ENCODE peak calls at places on chromosome 19, in seven cellular contexts. H, Z, G, Q, X, A and L are unnamed samples.

GRCh38 chr19:35021596-35021995 is 8.7 kb upstream of the SCN1B start:
- DNase-seq in Q (no peak), X (no peak), H (no peak), Z (no peak), A (no peak), G (no peak), L (no peak)

GRCh38 chr19:39167461-39168257 is 29.1 kb upstream of the NCCRP1 start:
- DNase-seq in X (no peak), H (no peak), A (no peak), Q (no peak), G (no peak), Z (no peak), L (no peak)

GRCh38 chr19:7940841-7941240 is 2.6 kb downstream of the TIMM44 start:
- DNase-seq in X (no peak), G (no peak), Q (no peak), A (no peak), H (no peak), Z (no peak), L (no peak)

GRCh38 chr19:3084943-3085342 is 9.2 kb upstream of the GNA11 start:
- DNase-seq in G (no peak), H (no peak), A (no peak), Q (no peak), Z (no peak), X (no peak), L (no peak)

GRCh38 chr19:16429066-16429758 is 42.6 kb downstream of the EPS15L1 start:
- DNase-seq in G (no peak), Q (no peak), A (no peak), H (no peak), X (no peak), Z (no peak), L (no peak)

GRCh38 chr19:8832132-8833021 is at the start of the genes MBD3L1 and ZNF558:
- DNase-seq in A (peak; percentile 98), X (peak; percentile 96), H (peak; percentile 96), Q (peak; percentile 95), Z (peak; percentile 90), G (peak; percentile 98), L (peak; percentile 99)

GRCh38 chr19:4624733-4625362 is 14.5 kb upstream of the TNFAIP8L1 start:
- DNase-seq in H (no peak), X (peak; percentile 79), A (no peak), Q (no peak), G (no peak), Z (no peak), L (no peak)

GRCh38 chr19:22622901-22623840 is 11.0 kb upstream of the ZNF492 start:
- DNase-seq in G (no peak), A (no peak), H (no peak), Q (no peak), X (no peak), Z (no peak), L (no peak)

GRCh38 chr19:13089857-13090507 is 12.7 kb downstream of the LYL1 start:
- DNase-seq in G (no peak), A (no peak), H (no peak), Z (no peak), Q (no peak), X (no peak), L (no peak)

GRCh38 chr19:53772943-53773342 is 51.2 kb downstream of the NLRP12 start:
- DNase-seq in H (no peak), Q (no peak), Z (peak; percentile 14), G (peak; percentile 45), X (peak; percentile 79), A (peak; percentile 78), L (no peak)

GRCh38 chr19:22427587-22428298 is 5.6 kb upstream of the ZNF98 start:
- DNase-seq in H (no peak), Z (no peak), X (no peak), G (no peak), Q (no peak), A (no peak), L (no peak)

GRCh38 chr19:45253396-45254027 is 2.4 kb downstream of the MARK4 start:
- DNase-seq in G (no peak), Z (no peak), H (no peak), Q (no peak), A (peak; percentile 35), X (no peak), L (no peak)

GRCh38 chr19:45276284-45276687 is 25.2 kb downstream of the MARK4 start:
- DNase-seq in A (no peak), X (no peak), Q (no peak), G (no peak), Z (no peak), H (no peak), L (no peak)

GRCh38 chr19:30388819-30389218 is 16.6 kb downstream of the ZNF536 start:
- DNase-seq in G (no peak), H (no peak), Q (no peak), Z (no peak), X (no peak), A (no peak), L (no peak)

GRCh38 chr19:28039677-28040381 is 1173.1 kb downstream of the UQCRFS1 start:
- DNase-seq in Q (no peak), G (no peak), Z (no peak), A (no peak), H (no peak), X (no peak), L (no peak)

GRCh38 chr19:19146000-19146608 is 7.8 kb upstream of the TMEM161A start:
- DNase-seq in A (peak; percentile 63), Z (peak; percentile 11), H (peak; percentile 78), G (peak; percentile 90), X (peak; percentile 55), Q (peak; percentile 89), L (peak; percentile 92)

GRCh38 chr19:14718522-14719113 is 28.8 kb downstream of the ZNF333 start:
- DNase-seq in H (no peak), Q (no peak), A (peak; percentile 14), X (peak; percentile 13), G (no peak), Z (no peak), L (no peak)

GRCh38 chr19:10574462-10574861 is 5.7 kb upstream of the CDKN2D start:
- DNase-seq in A (no peak), G (no peak), Z (no peak), Q (no peak), H (no peak), X (no peak), L (no peak)

GRCh38 chr19:31285744-31286143 is 63.5 kb downstream of the TSHZ3 start:
- DNase-seq in Z (no peak), H (no peak), X (no peak), G (no peak), Q (peak; percentile 32), A (peak; percentile 56), L (no peak)

GRCh38 chr19:51440052-51440451 is 18.2 kb downstream of the SIGLEC8 start:
- DNase-seq in G (no peak), Z (no peak), A (no peak), H (no peak), X (no peak), Q (no peak), L (no peak)

GRCh38 chr19:7242601-7243258 is 51.5 kb downstream of the INSR start:
- DNase-seq in Z (no peak), Q (peak; percentile 56), G (no peak), A (peak; percentile 94), H (no peak), X (no peak), L (no peak)

GRCh38 chr19:55437410-55437809 is 5.7 kb downstream of the SHISA7 start:
- DNase-seq in Z (no peak), H (no peak), A (peak; percentile 66), X (peak; percentile 87), Q (peak; percentile 69), G (no peak), L (no peak)

GRCh38 chr19:55493650-55494171 is 5.5 kb downstream of the SSC5D start:
- DNase-seq in Q (no peak), G (no peak), Z (no peak), X (no peak), H (no peak), A (no peak), L (no peak)

GRCh38 chr19:45154064-45154827 is 6.5 kb downstream of the NKPD1 start:
- DNase-seq in Q (no peak), G (no peak), H (no peak), Z (peak; percentile 69), A (peak; percentile 89), X (peak; percentile 73), L (no peak)